ENCODE peak calls at places on chromosomes 13 and 19, in eight cellular contexts. One of them, this sample, is unnamed.
A peak's percentile ranks its signal among the peaks of the same experiment; 100 is the strongest.

GRCh38 chr13:102555914-102556553 is 40.8 kb upstream of the TPP2 start:
- DNase-seq in anterior cingulate cortex: no peak
- DNase-seq in left ventricle myocardium inferior: no peak
- DNase-seq in thyroid gland: no peak
- DNase-seq in heart left ventricle: no peak
- DNase-seq in MCF 10A: peak; percentile 75
- DNase-seq in lung microvascular endothelial cell: peak; percentile 53
- DNase-seq in uterus: no peak
- DNase-seq in this sample: no peak

GRCh38 chr13:100855151-100855550 is 180.6 kb upstream of the TMTC4 start:
- DNase-seq in anterior cingulate cortex: no peak
- DNase-seq in uterus: no peak
- DNase-seq in MCF 10A: no peak
- DNase-seq in lung microvascular endothelial cell: no peak
- DNase-seq in left ventricle myocardium inferior: no peak
- DNase-seq in heart left ventricle: no peak
- DNase-seq in thyroid gland: no peak
- DNase-seq in this sample: no peak

GRCh38 chr19:45446295-45446694 is 21.5 kb upstream of the FOSB start:
- DNase-seq in MCF 10A: peak; percentile 60
- DNase-seq in anterior cingulate cortex: no peak
- DNase-seq in uterus: no peak
- DNase-seq in thyroid gland: no peak
- DNase-seq in lung microvascular endothelial cell: peak; percentile 67
- DNase-seq in left ventricle myocardium inferior: no peak
- DNase-seq in heart left ventricle: no peak
- DNase-seq in this sample: no peak

GRCh38 chr13:32443111-32443510 is 15.2 kb upstream of the N4BP2L1 start:
- DNase-seq in uterus: no peak
- DNase-seq in heart left ventricle: no peak
- DNase-seq in thyroid gland: no peak
- DNase-seq in MCF 10A: peak; percentile 36
- DNase-seq in lung microvascular endothelial cell: peak; percentile 54
- DNase-seq in left ventricle myocardium inferior: no peak
- DNase-seq in anterior cingulate cortex: no peak
- DNase-seq in this sample: no peak

GRCh38 chr19:495047-495439 is 1.2 kb upstream of the MADCAM1 start:
- DNase-seq in anterior cingulate cortex: no peak
- DNase-seq in MCF 10A: no peak
- DNase-seq in heart left ventricle: no peak
- DNase-seq in lung microvascular endothelial cell: no peak
- DNase-seq in thyroid gland: no peak
- DNase-seq in left ventricle myocardium inferior: no peak
- DNase-seq in uterus: no peak
- DNase-seq in this sample: no peak

GRCh38 chr19:17932485-17933338 is at the start of gene CCDC124:
- DNase-seq in thyroid gland: peak; percentile 90
- DNase-seq in lung microvascular endothelial cell: peak; percentile 92
- DNase-seq in heart left ventricle: peak; percentile 91
- DNase-seq in uterus: peak; percentile 85
- DNase-seq in MCF 10A: peak; percentile 94
- DNase-seq in anterior cingulate cortex: peak; percentile 85
- DNase-seq in left ventricle myocardium inferior: peak; percentile 90
- DNase-seq in this sample: peak; percentile 94

GRCh38 chr13:109687559-109688448 is 98.6 kb downstream of the IRS2 start:
- DNase-seq in thyroid gland: no peak
- DNase-seq in heart left ventricle: no peak
- DNase-seq in uterus: no peak
- DNase-seq in lung microvascular endothelial cell: no peak
- DNase-seq in anterior cingulate cortex: no peak
- DNase-seq in left ventricle myocardium inferior: no peak
- DNase-seq in MCF 10A: no peak
- DNase-seq in this sample: no peak

GRCh38 chr19:18644144-18645034 is 7.6 kb downstream of the KLHL26 start:
- DNase-seq in anterior cingulate cortex: peak; percentile 56
- DNase-seq in thyroid gland: peak; percentile 40
- DNase-seq in heart left ventricle: no peak
- DNase-seq in lung microvascular endothelial cell: no peak
- DNase-seq in uterus: no peak
- DNase-seq in MCF 10A: no peak
- DNase-seq in left ventricle myocardium inferior: no peak
- DNase-seq in this sample: no peak

GRCh38 chr13:101709952-101710351 is 257.5 kb downstream of the ITGBL1 start:
- DNase-seq in lung microvascular endothelial cell: no peak
- DNase-seq in left ventricle myocardium inferior: no peak
- DNase-seq in thyroid gland: no peak
- DNase-seq in heart left ventricle: no peak
- DNase-seq in uterus: no peak
- DNase-seq in MCF 10A: no peak
- DNase-seq in anterior cingulate cortex: no peak
- DNase-seq in this sample: no peak

GRCh38 chr19:4375620-4376228 is 24.6 kb downstream of the SH3GL1 start:
- DNase-seq in lung microvascular endothelial cell: peak; percentile 68
- DNase-seq in thyroid gland: no peak
- DNase-seq in MCF 10A: peak; percentile 70
- DNase-seq in heart left ventricle: no peak
- DNase-seq in left ventricle myocardium inferior: no peak
- DNase-seq in uterus: peak; percentile 52
- DNase-seq in anterior cingulate cortex: peak; percentile 64
- DNase-seq in this sample: no peak

GRCh38 chr19:55246462-55247451 is 12.1 kb downstream of the PPP6R1 start:
- DNase-seq in thyroid gland: no peak
- DNase-seq in MCF 10A: no peak
- DNase-seq in left ventricle myocardium inferior: no peak
- DNase-seq in uterus: no peak
- DNase-seq in heart left ventricle: no peak
- DNase-seq in lung microvascular endothelial cell: no peak
- DNase-seq in anterior cingulate cortex: no peak
- DNase-seq in this sample: no peak

GRCh38 chr19:17873661-17874422 is 2.1 kb downstream of the SLC5A5 start:
- DNase-seq in anterior cingulate cortex: no peak
- DNase-seq in MCF 10A: peak; percentile 48
- DNase-seq in heart left ventricle: no peak
- DNase-seq in thyroid gland: peak; percentile 52
- DNase-seq in lung microvascular endothelial cell: no peak
- DNase-seq in left ventricle myocardium inferior: no peak
- DNase-seq in uterus: no peak
- DNase-seq in this sample: peak; percentile 63

GRCh38 chr13:25171517-25172302 is at the start of gene AMER2:
- DNase-seq in lung microvascular endothelial cell: peak; percentile 5
- DNase-seq in anterior cingulate cortex: peak; percentile 92
- DNase-seq in heart left ventricle: no peak
- DNase-seq in uterus: peak; percentile 24
- DNase-seq in thyroid gland: peak; percentile 31
- DNase-seq in left ventricle myocardium inferior: peak; percentile 20
- DNase-seq in MCF 10A: no peak
- DNase-seq in this sample: no peak

GRCh38 chr19:1322198-1322981 is 36.7 kb downstream of the EFNA2 start:
- DNase-seq in left ventricle myocardium inferior: no peak
- DNase-seq in thyroid gland: no peak
- DNase-seq in MCF 10A: no peak
- DNase-seq in lung microvascular endothelial cell: no peak
- DNase-seq in anterior cingulate cortex: no peak
- DNase-seq in uterus: no peak
- DNase-seq in heart left ventricle: no peak
- DNase-seq in this sample: no peak

GRCh38 chr19:41793414-41793727 is 3.0 kb upstream of the CEACAM3 start:
- DNase-seq in left ventricle myocardium inferior: no peak
- DNase-seq in anterior cingulate cortex: no peak
- DNase-seq in MCF 10A: no peak
- DNase-seq in thyroid gland: no peak
- DNase-seq in heart left ventricle: no peak
- DNase-seq in uterus: no peak
- DNase-seq in lung microvascular endothelial cell: no peak
- DNase-seq in this sample: no peak

GRCh38 chr19:32581704-32582164 is 744 bp downstream of the PDCD5 start:
- DNase-seq in MCF 10A: peak; percentile 75
- DNase-seq in heart left ventricle: peak; percentile 37
- DNase-seq in lung microvascular endothelial cell: peak; percentile 49
- DNase-seq in left ventricle myocardium inferior: peak; percentile 27
- DNase-seq in uterus: no peak
- DNase-seq in anterior cingulate cortex: peak; percentile 31
- DNase-seq in thyroid gland: no peak
- DNase-seq in this sample: peak; percentile 49

GRCh38 chr19:35710784-35711723 is 6.7 kb downstream of the ZBTB32 start:
- DNase-seq in lung microvascular endothelial cell: no peak
- DNase-seq in anterior cingulate cortex: no peak
- DNase-seq in left ventricle myocardium inferior: no peak
- DNase-seq in uterus: no peak
- DNase-seq in heart left ventricle: no peak
- DNase-seq in thyroid gland: no peak
- DNase-seq in MCF 10A: no peak
- DNase-seq in this sample: no peak

GRCh38 chr13:100789025-100789424 is 114.4 kb upstream of the TMTC4 start:
- DNase-seq in lung microvascular endothelial cell: no peak
- DNase-seq in MCF 10A: no peak
- DNase-seq in thyroid gland: no peak
- DNase-seq in heart left ventricle: no peak
- DNase-seq in uterus: no peak
- DNase-seq in anterior cingulate cortex: no peak
- DNase-seq in left ventricle myocardium inferior: no peak
- DNase-seq in this sample: no peak

GRCh38 chr19:31342926-31343325 is 6.3 kb downstream of the TSHZ3 start:
- DNase-seq in left ventricle myocardium inferior: no peak
- DNase-seq in anterior cingulate cortex: no peak
- DNase-seq in thyroid gland: no peak
- DNase-seq in heart left ventricle: no peak
- DNase-seq in MCF 10A: no peak
- DNase-seq in uterus: no peak
- DNase-seq in lung microvascular endothelial cell: no peak
- DNase-seq in this sample: no peak

GRCh38 chr13:98798849-98799645 is 46.6 kb upstream of the SLC15A1 start:
- DNase-seq in anterior cingulate cortex: no peak
- DNase-seq in lung microvascular endothelial cell: no peak
- DNase-seq in MCF 10A: peak; percentile 59
- DNase-seq in thyroid gland: no peak
- DNase-seq in uterus: no peak
- DNase-seq in left ventricle myocardium inferior: no peak
- DNase-seq in heart left ventricle: no peak
- DNase-seq in this sample: no peak

GRCh38 chr19:15426485-15427349 is 7.9 kb upstream of the AKAP8L start:
- DNase-seq in left ventricle myocardium inferior: no peak
- DNase-seq in uterus: no peak
- DNase-seq in heart left ventricle: no peak
- DNase-seq in anterior cingulate cortex: no peak
- DNase-seq in thyroid gland: no peak
- DNase-seq in MCF 10A: no peak
- DNase-seq in lung microvascular endothelial cell: no peak
- DNase-seq in this sample: no peak

GRCh38 chr13:45401306-45401705 is 16.9 kb downstream of the SLC25A30 start:
- DNase-seq in heart left ventricle: no peak
- DNase-seq in thyroid gland: no peak
- DNase-seq in uterus: no peak
- DNase-seq in lung microvascular endothelial cell: no peak
- DNase-seq in anterior cingulate cortex: no peak
- DNase-seq in left ventricle myocardium inferior: no peak
- DNase-seq in MCF 10A: no peak
- DNase-seq in this sample: no peak

GRCh38 chr13:36432106-36432544 is at the start of gene CCNA1:
- DNase-seq in heart left ventricle: no peak
- DNase-seq in lung microvascular endothelial cell: peak; percentile 42
- DNase-seq in uterus: peak; percentile 42
- DNase-seq in thyroid gland: peak; percentile 23
- DNase-seq in anterior cingulate cortex: peak; percentile 67
- DNase-seq in left ventricle myocardium inferior: peak; percentile 19
- DNase-seq in MCF 10A: peak; percentile 80
- DNase-seq in this sample: peak; percentile 58